ENCODE peak calls at places on chromosomes 12 and 14, in nine cellular contexts. F, J, O, Z, K, G, W, D and T are unnamed samples. For H3K4me1, the result is how much of the 10 kb centered on the place peaks cover.

GRCh38 chr14:63371033-63371432 is 52.3 kb upstream of the GPHB5 start:
- DNase-seq in J (no peak), K (no peak), O (no peak), G (no peak), F (no peak), D (no peak), W (no peak), Z (no peak), T (no peak)

GRCh38 chr12:74741113-74741512 is 203.5 kb downstream of the ATXN7L3B start:
- DNase-seq in K (no peak), J (no peak), G (no peak), O (no peak), Z (no peak), F (no peak), W (no peak), D (no peak), T (no peak)

GRCh38 chr14:68789798-68790655 is 2.8 kb downstream of the ZFP36L1 start:
- DNase-seq in J (peak), K (no peak), D (no peak), W (peak), G (no peak), F (no peak), Z (no peak), O (peak), T (no peak)

GRCh38 chr12:40141996-40142395 is 36.1 kb upstream of the SLC2A13 start:
- DNase-seq in D (no peak), W (no peak), G (no peak), F (no peak), Z (no peak), K (no peak), J (no peak), O (no peak), T (no peak)

GRCh38 chr12:12723681-12724420 is 6.7 kb downstream of the CDKN1B start:
- DNase-seq in W (peak), J (peak), D (peak), O (peak), Z (peak), K (no peak), G (peak), F (peak), T (no peak)

GRCh38 chr12:105724651-105725050 is 394.2 kb downstream of the C12orf75 start:
- DNase-seq in G (no peak), D (no peak), Z (no peak), K (no peak), W (no peak), O (no peak), J (no peak), F (no peak), T (no peak)

GRCh38 chr14:88352299-88353097 is 29.4 kb upstream of the KCNK10 start:
- DNase-seq in D (no peak), W (no peak), F (no peak), J (no peak), K (no peak), O (no peak), G (no peak), Z (no peak), T (no peak)

GRCh38 chr12:15044461-15044860 is 71.6 kb downstream of the PDE6H start:
- DNase-seq in O (no peak), G (no peak), Z (no peak), W (peak), F (no peak), K (no peak), J (no peak), D (no peak), T (no peak)

GRCh38 chr14:23436327-23437141 is 1.1 kb upstream of the MYH7 start:
- DNase-seq in G (no peak), O (peak), K (no peak), F (no peak), Z (no peak), J (no peak), W (no peak), D (no peak), T (peak)

GRCh38 chr14:71680733-71681387 is 251.4 kb upstream of the RGS6 start:
- DNase-seq in J (no peak), D (no peak), W (no peak), O (no peak), K (no peak), Z (no peak), F (no peak), G (no peak), T (no peak)

GRCh38 chr14:99729991-99730875 is 46.1 kb downstream of the CYP46A1 start:
- DNase-seq in Z (peak), J (peak), W (peak), F (peak), G (peak), K (no peak), O (peak), D (no peak), T (peak)

GRCh38 chr12:563250-563781 is 99.9 kb downstream of the NINJ2 start:
- DNase-seq in J (no peak), D (no peak), O (no peak), K (no peak), G (no peak), Z (no peak), F (no peak), W (no peak), T (no peak)

GRCh38 chr12:124286414-124286813 is 8.5 kb upstream of the RFLNA start:
- DNase-seq in G (no peak), Z (peak), F (no peak), J (no peak), O (no peak), K (no peak), D (no peak), W (no peak), T (no peak)

GRCh38 chr14:54173782-54174181 is 217.2 kb upstream of the BMP4 start:
- DNase-seq in K (no peak), O (no peak), Z (no peak), W (peak), F (no peak), G (no peak), J (no peak), D (no peak), T (no peak)

GRCh38 chr12:132349501-132350131 is 20.2 kb upstream of the GALNT9 start:
- DNase-seq in W (no peak), K (no peak), O (no peak), G (no peak), Z (no peak), J (no peak), D (no peak), F (no peak), T (no peak)

GRCh38 chr14:102280376-102280962 is 24.5 kb downstream of the MOK start:
- DNase-seq in O (no peak), W (peak), K (no peak), G (no peak), D (no peak), Z (no peak), J (no peak), F (no peak), T (no peak)

GRCh38 chr12:95424271-95424994 is 49.5 kb upstream of the METAP2 start:
- DNase-seq in K (no peak), Z (no peak), W (no peak), F (no peak), J (no peak), D (no peak), G (no peak), O (no peak), T (no peak)

GRCh38 chr14:58751788-58752187 is 114.0 kb downstream of the DACT1 start:
- DNase-seq in J (no peak), W (no peak), Z (no peak), O (no peak), D (no peak), G (no peak), F (no peak), K (no peak), T (no peak)

GRCh38 chr14:61308198-61308597 is 13.2 kb upstream of the PRKCH start:
- DNase-seq in K (no peak), Z (no peak), J (no peak), F (no peak), D (no peak), G (no peak), O (no peak), W (no peak), T (no peak)

GRCh38 chr12:77493311-77493710 is 337.4 kb upstream of the NAV3 start:
- DNase-seq in O (no peak), D (no peak), W (no peak), J (no peak), Z (no peak), G (no peak), K (no peak), F (no peak), T (no peak)

GRCh38 chr12:120096671-120097202 is 19.8 kb downstream of the RAB35 start:
- DNase-seq in O (no peak), W (no peak), Z (no peak), D (no peak), J (no peak), G (no peak), F (no peak), K (no peak), T (no peak)

GRCh38 chr12:88775742-88776151 is 195.5 kb upstream of the KITLG start:
- DNase-seq in O (no peak), G (no peak), Z (no peak), D (no peak), K (no peak), F (no peak), J (no peak), W (no peak), T (no peak)

GRCh38 chr14:56137842-56138241 is 19.6 kb downstream of the PELI2 start:
- DNase-seq in Z (no peak), G (no peak), F (no peak), J (no peak), K (no peak), O (no peak), D (no peak), W (no peak), T (no peak)

GRCh38 chr14:51398898-51399297 is 158.9 kb downstream of the TMX1 start:
- DNase-seq in Z (no peak), G (no peak), K (no peak), W (peak), J (no peak), O (peak), F (no peak), D (no peak), T (no peak)

GRCh38 chr14:73887704-73888459 is 1.2 kb downstream of the ZNF410 start:
- DNase-seq in D (no peak), O (no peak), W (no peak), G (no peak), J (no peak), K (no peak), Z (no peak), F (no peak), T (no peak)

GRCh38 chr14:32201816-32202467 is at the start of gene RNU6-7:
- DNase-seq in W (peak), J (peak), K (no peak), D (no peak), F (peak), O (peak), Z (peak), G (no peak), T (no peak)

GRCh38 chr12:3646561-3647241 is 106.2 kb downstream of the CRACR2A start:
- DNase-seq in G (no peak), Z (no peak), J (no peak), K (no peak), W (no peak), F (no peak), D (no peak), O (no peak), T (no peak)

GRCh38 chr14:49483266-49483665 is 102.9 kb downstream of the RPS29 start:
- DNase-seq in Z (peak), O (no peak), G (peak), W (no peak), J (no peak), F (no peak), D (no peak), K (peak), T (no peak)

GRCh38 chr14:71576472-71576871 is 355.8 kb upstream of the RGS6 start:
- DNase-seq in F (no peak), J (no peak), K (no peak), O (no peak), D (no peak), G (no peak), Z (no peak), W (no peak), T (no peak)

GRCh38 chr12:108914031-108914630 is 34.2 kb downstream of the DAO start:
- DNase-seq in D (no peak), G (no peak), J (no peak), F (no peak), O (no peak), W (no peak), K (no peak), Z (no peak), T (no peak)

GRCh38 chr12:53770281-53770680 is 18.5 kb upstream of the CISTR start:
- DNase-seq in Z (no peak), D (no peak), F (no peak), O (no peak), G (no peak), W (peak), J (no peak), K (no peak), T (no peak)

GRCh38 chr14:63993992-63994391 is 141.2 kb downstream of the SYNE2 start:
- DNase-seq in F (no peak), K (no peak), Z (peak), J (no peak), G (no peak), D (no peak), O (no peak), W (no peak), T (no peak)

GRCh38 chr12:80142640-80143039 is 43.3 kb downstream of the OTOGL start:
- DNase-seq in Z (no peak), F (no peak), W (no peak), J (no peak), O (no peak), G (no peak), K (no peak), D (no peak), T (no peak)

GRCh38 chr12:59010948-59011347 is 90.6 kb upstream of the LRIG3 start:
- DNase-seq in D (no peak), K (no peak), W (no peak), J (no peak), G (no peak), O (no peak), Z (no peak), F (no peak), T (no peak)

GRCh38 chr12:63865448-63865847 is 20.9 kb downstream of the SRGAP1 start:
- DNase-seq in F (no peak), J (no peak), D (peak), W (no peak), Z (no peak), O (no peak), K (no peak), G (no peak), T (no peak)

GRCh38 chr14:99427632-99428315 is 52.9 kb downstream of the SETD3 start:
- DNase-seq in Z (no peak), F (no peak), W (peak), D (no peak), O (no peak), K (no peak), G (no peak), J (no peak), T (no peak)

GRCh38 chr12:64097346-64098105 is 124.6 kb downstream of the KICS2 start:
- DNase-seq in J (no peak), W (no peak), F (no peak), O (no peak), G (no peak), Z (no peak), K (no peak), D (peak), T (no peak)

GRCh38 chr12:99984271-99985128 is at the start of gene ANKS1B:
- DNase-seq in K (no peak), Z (peak), J (peak), G (peak), O (peak), D (peak), W (peak), F (peak), T (peak)

DNA sequence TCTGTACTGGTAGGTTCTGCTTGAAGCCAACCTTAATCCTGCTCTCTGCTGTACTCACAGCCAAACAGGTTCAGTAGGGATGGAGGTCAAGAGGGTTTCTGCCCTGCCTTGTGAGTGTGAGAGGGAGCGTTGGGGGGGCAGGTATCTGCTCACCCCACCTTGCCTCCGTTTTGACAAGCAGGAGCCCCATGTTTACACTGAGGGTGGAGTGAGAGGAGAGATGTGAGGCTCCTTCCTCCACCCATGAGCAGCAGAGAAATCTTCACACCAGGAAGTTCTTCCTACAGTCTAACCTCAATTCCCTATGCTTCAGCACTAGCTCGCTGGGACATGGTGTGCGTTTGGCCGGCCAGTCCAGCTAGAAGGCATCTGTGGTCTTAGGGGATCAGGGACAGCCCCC is 4.2 kb downstream of the KRT80 start:
- DNase-seq in Z (no peak), D (no peak), J (no peak), G (no peak), K (no peak), W (no peak), F (no peak), O (no peak), T (no peak)
- H3K4me1 ChIP-seq in Z (half or more), D (half or more), J (under half), G (under half), K (under half), W (half or more), F (under half), O (half or more), T (under half)

GRCh38 chr14:78403278-78403815 is 233.2 kb downstream of the NRXN3 start:
- DNase-seq in K (peak), O (no peak), G (no peak), J (no peak), Z (no peak), D (peak), F (no peak), W (no peak), T (no peak)
- H3K4me3 ChIP-seq in K (peak), O (no peak), G (no peak), J (no peak), Z (no peak), D (no peak), F (no peak), W (no peak), T (no peak)

DNA sequence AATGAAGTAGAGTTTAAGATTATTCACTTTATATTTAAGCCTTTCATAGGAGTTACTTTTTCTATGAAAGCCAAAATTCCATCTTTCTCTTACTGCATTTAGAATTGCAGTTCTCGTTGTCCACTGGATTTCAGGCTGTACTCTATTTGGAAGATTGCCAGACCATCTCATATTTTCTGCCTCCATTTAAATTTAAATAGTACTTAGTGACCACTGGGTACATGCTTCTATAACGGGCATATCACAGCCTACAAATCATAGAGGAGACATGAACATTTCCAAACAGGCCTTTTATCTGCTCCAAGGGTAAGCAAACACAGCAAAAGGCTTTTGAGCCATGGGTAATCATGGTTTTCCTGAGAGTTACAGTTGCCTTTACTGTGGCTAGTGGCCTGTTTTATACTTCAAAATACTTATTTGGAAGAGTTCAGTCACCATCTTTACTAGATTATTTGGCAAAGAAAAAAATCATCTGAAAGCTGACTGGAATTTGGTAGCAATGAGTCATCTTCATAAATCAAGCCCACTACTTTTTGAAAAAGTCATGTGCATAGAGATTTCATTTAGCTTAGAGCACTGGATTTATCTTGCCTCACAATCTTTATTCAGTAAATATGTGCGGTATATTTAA is 15.7 kb downstream of the ANO6 start:
- DNase-seq in W (peak), F (no peak), O (no peak), D (no peak), K (no peak), Z (no peak), G (no peak), J (no peak), T (no peak)
- H3K4me1 ChIP-seq in W (under half), F (half or more), O (half or more), D (half or more), K (under half), Z (under half), G (under half), J (under half), T (under half)

DNA sequence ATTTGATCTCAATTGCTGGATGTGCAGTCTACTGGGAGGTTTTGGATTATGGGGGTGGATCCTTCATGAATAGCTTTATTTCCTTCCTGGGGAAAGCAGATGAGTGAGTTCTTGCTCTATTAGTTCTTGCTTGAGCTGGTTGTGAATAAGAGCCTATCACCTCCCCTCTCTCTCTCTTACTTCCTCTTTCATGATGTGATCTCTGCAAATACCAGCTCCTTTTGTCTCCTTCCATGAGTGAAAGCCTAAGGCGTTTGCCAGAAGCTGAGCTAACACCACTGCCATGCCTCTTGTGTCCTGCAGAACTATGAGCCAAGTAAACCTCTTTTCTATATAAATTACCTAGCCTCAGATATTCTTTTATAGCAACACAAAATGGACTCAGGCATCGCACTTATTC is 302.7 kb downstream of the CCER1 start:
- DNase-seq in W (no peak), J (no peak), Z (no peak), D (no peak), O (no peak), K (no peak), F (no peak), G (no peak), T (no peak)
- H3K4me3 ChIP-seq in W (no peak), J (no peak), Z (no peak), D (no peak), O (no peak), K (no peak), F (no peak), G (no peak), T (no peak)

GRCh38 chr12:9751204-9752144 is 9.2 kb downstream of the CD69 start:
- DNase-seq in O (no peak), G (peak), F (no peak), D (no peak), J (no peak), K (no peak), W (peak), Z (peak), T (no peak)
- H3K4me1 ChIP-seq in O (under half), G (under half), F (under half), D (under half), J (under half), K (under half), W (under half), Z (under half), T (under half)

DNA sequence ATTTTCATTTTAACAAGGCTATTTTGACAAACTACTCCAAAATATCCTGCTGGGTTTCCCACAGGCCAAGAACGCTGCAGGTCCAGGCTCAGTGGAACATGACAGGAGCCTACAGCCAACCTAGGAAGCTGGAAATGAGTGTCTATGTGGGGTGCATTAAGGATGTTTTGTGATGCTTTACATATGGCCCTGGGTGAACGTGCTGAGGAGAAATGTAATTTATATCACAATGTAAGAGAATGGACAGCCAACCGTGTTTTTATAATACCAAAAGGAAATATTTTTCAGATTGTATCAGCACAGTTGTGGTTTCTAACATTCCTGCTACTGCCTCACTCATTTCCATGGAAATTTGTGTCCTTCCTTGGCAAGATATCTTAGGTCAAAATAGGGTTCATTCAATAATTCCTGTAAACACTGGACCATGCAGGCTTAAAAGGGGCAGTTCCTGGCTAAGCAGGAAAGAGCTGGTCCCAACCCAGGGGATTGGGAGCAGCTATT is 51.5 kb downstream of the ST8SIA1 start:
- DNase-seq in W (peak), K (no peak), Z (no peak), O (no peak), G (no peak), F (no peak), J (no peak), D (no peak), T (no peak)
- H3K4me3 ChIP-seq in W (peak), K (no peak), Z (no peak), O (no peak), G (no peak), F (no peak), J (no peak), D (peak), T (peak)